ENCODE peak calls at places on chromosomes 6 and 20, in six cellular contexts. One of them, this sample, is unnamed.

GRCh38 chr20:58870293-58871014 is 17.9 kb downstream of the GNAS start:
- DNase-seq in Panc1: peak; percentile 43
- DNase-seq in transverse colon: peak; percentile 75
- DNase-seq in HCT116: no peak
- DNase-seq in GM23338: peak; percentile 90
- DNase-seq in prostate gland: peak; percentile 63
- DNase-seq in this sample: peak; percentile 67

GRCh38 chr6:95230071-95230740 is 347.1 kb upstream of the MANEA start:
- DNase-seq in GM23338: no peak
- DNase-seq in HCT116: no peak
- DNase-seq in prostate gland: no peak
- DNase-seq in Panc1: no peak
- DNase-seq in transverse colon: no peak
- DNase-seq in this sample: no peak

GRCh38 chr6:156916108-156916801 is 139.1 kb downstream of the ARID1B start:
- DNase-seq in GM23338: no peak
- DNase-seq in prostate gland: no peak
- DNase-seq in HCT116: no peak
- DNase-seq in Panc1: no peak
- DNase-seq in transverse colon: no peak
- DNase-seq in this sample: no peak

GRCh38 chr20:24100370-24101011 is 111.9 kb upstream of the GGTLC1 start:
- DNase-seq in transverse colon: peak; percentile 25
- DNase-seq in Panc1: peak; percentile 42
- DNase-seq in HCT116: peak; percentile 18
- DNase-seq in prostate gland: no peak
- DNase-seq in GM23338: peak; percentile 63
- DNase-seq in this sample: no peak

GRCh38 chr6:130927305-130927704 is 100.1 kb downstream of the SMLR1 start:
- DNase-seq in prostate gland: no peak
- DNase-seq in transverse colon: peak; percentile 18
- DNase-seq in GM23338: no peak
- DNase-seq in HCT116: peak; percentile 54
- DNase-seq in Panc1: no peak
- DNase-seq in this sample: no peak

GRCh38 chr20:46307139-46307998 is 929 bp downstream of the CDH22 start:
- DNase-seq in GM23338: peak; percentile 92
- DNase-seq in prostate gland: peak; percentile 38
- DNase-seq in HCT116: no peak
- DNase-seq in Panc1: peak; percentile 30
- DNase-seq in transverse colon: peak; percentile 50
- DNase-seq in this sample: no peak

GRCh38 chr6:40720375-40720748 is 133.2 kb upstream of the LRFN2 start:
- DNase-seq in transverse colon: no peak
- DNase-seq in GM23338: no peak
- DNase-seq in prostate gland: no peak
- DNase-seq in HCT116: no peak
- DNase-seq in Panc1: no peak
- DNase-seq in this sample: no peak

GRCh38 chr6:68718379-68719073 is 83.4 kb downstream of the ADGRB3 start:
- DNase-seq in GM23338: no peak
- DNase-seq in prostate gland: no peak
- DNase-seq in HCT116: no peak
- DNase-seq in Panc1: no peak
- DNase-seq in transverse colon: no peak
- DNase-seq in this sample: no peak

GRCh38 chr6:4670824-4671409 is 105.3 kb upstream of the CDYL start:
- DNase-seq in GM23338: no peak
- DNase-seq in transverse colon: no peak
- DNase-seq in Panc1: no peak
- DNase-seq in HCT116: no peak
- DNase-seq in prostate gland: no peak
- DNase-seq in this sample: no peak

GRCh38 chr6:154232013-154232920 is 124.3 kb downstream of the IPCEF1 start:
- DNase-seq in HCT116: no peak
- DNase-seq in transverse colon: no peak
- DNase-seq in GM23338: no peak
- DNase-seq in prostate gland: no peak
- DNase-seq in Panc1: no peak
- DNase-seq in this sample: no peak

GRCh38 chr20:32483351-32484220 is 101.5 kb downstream of the NOL4L start:
- DNase-seq in GM23338: peak; percentile 96
- DNase-seq in HCT116: peak; percentile 3
- DNase-seq in transverse colon: peak; percentile 87
- DNase-seq in Panc1: no peak
- DNase-seq in prostate gland: peak; percentile 78
- DNase-seq in this sample: no peak

GRCh38 chr20:3398681-3399252 is 8.7 kb downstream of the DNAAF9 start:
- DNase-seq in GM23338: no peak
- DNase-seq in transverse colon: no peak
- DNase-seq in HCT116: no peak
- DNase-seq in Panc1: no peak
- DNase-seq in prostate gland: no peak
- DNase-seq in this sample: no peak

GRCh38 chr20:44532981-44533331 is 11.1 kb upstream of the SERINC3 start:
- DNase-seq in GM23338: no peak
- DNase-seq in HCT116: no peak
- DNase-seq in prostate gland: no peak
- DNase-seq in Panc1: no peak
- DNase-seq in transverse colon: no peak
- DNase-seq in this sample: no peak
- TF ChIP-seq POLR2AphosphoS5 in GM23338: no peak
- TF ChIP-seq POLR2AphosphoS5 in HCT116: no peak
- TF ChIP-seq POLR2AphosphoS5 in prostate gland: no peak
- TF ChIP-seq POLR2AphosphoS5 in Panc1: no peak
- TF ChIP-seq POLR2AphosphoS5 in transverse colon: no peak
- TF ChIP-seq POLR2AphosphoS5 in this sample: no peak

DNA sequence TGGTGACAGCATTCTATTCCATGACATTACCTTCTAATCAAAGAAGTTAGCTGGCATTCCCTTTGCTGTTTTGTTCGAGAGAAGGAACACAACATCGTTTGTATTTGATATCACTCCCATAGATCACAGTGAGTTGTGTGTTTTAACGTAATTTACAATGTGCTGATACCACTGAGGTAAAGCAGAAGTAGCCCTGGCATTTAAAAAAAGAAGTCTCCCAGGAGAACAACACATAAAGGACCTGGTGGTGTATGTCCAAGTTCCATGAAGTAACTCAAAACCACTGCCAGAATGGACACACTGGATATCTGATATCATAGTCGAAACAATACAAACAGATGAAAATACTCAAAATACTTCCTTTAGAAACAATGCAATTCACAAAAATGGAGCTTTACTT is 351.7 kb downstream of the RNGTT start:
- DNase-seq in GM23338: no peak
- DNase-seq in Panc1: no peak
- DNase-seq in transverse colon: no peak
- DNase-seq in HCT116: no peak
- DNase-seq in prostate gland: no peak
- DNase-seq in this sample: no peak
- H3K27ac ChIP-seq in GM23338: no peak overlapping the region
- H3K27ac ChIP-seq in Panc1: no peak overlapping the region
- H3K27ac ChIP-seq in transverse colon: no peak overlapping the region
- H3K27ac ChIP-seq in HCT116: no peak overlapping the region
- H3K27ac ChIP-seq in prostate gland: no peak overlapping the region
- H3K27ac ChIP-seq in this sample: no peak overlapping the region

GRCh38 chr20:37518606-37519507 is 2.2 kb upstream of the NNAT start:
- DNase-seq in Panc1: no peak
- DNase-seq in HCT116: no peak
- DNase-seq in GM23338: no peak
- DNase-seq in prostate gland: peak; percentile 74
- DNase-seq in transverse colon: peak; percentile 30
- DNase-seq in this sample: no peak
- TF ChIP-seq POLR2AphosphoS5 in Panc1: no peak
- TF ChIP-seq POLR2AphosphoS5 in HCT116: no peak
- TF ChIP-seq POLR2AphosphoS5 in GM23338: no peak
- TF ChIP-seq POLR2AphosphoS5 in prostate gland: peak; percentile 7
- TF ChIP-seq POLR2AphosphoS5 in transverse colon: no peak
- TF ChIP-seq POLR2AphosphoS5 in this sample: no peak

GRCh38 chr20:34368547-34368946 is 5.5 kb downstream of the ITCH start:
- DNase-seq in prostate gland: no peak
- DNase-seq in HCT116: no peak
- DNase-seq in Panc1: no peak
- DNase-seq in GM23338: peak; percentile 24
- DNase-seq in transverse colon: no peak
- DNase-seq in this sample: no peak

GRCh38 chr20:34365765-34366213 is 2.7 kb downstream of the ITCH start:
- DNase-seq in GM23338: no peak
- DNase-seq in HCT116: no peak
- DNase-seq in Panc1: no peak
- DNase-seq in prostate gland: no peak
- DNase-seq in transverse colon: no peak
- DNase-seq in this sample: no peak

GRCh38 chr20:34369265-34369664 is 6.2 kb downstream of the ITCH start:
- DNase-seq in prostate gland: no peak
- DNase-seq in GM23338: no peak
- DNase-seq in HCT116: no peak
- DNase-seq in transverse colon: no peak
- DNase-seq in Panc1: no peak
- DNase-seq in this sample: no peak

GRCh38 chr20:34370062-34370461 is 7.0 kb downstream of the ITCH start:
- DNase-seq in transverse colon: no peak
- DNase-seq in Panc1: no peak
- DNase-seq in prostate gland: no peak
- DNase-seq in HCT116: no peak
- DNase-seq in GM23338: no peak
- DNase-seq in this sample: no peak

DNA sequence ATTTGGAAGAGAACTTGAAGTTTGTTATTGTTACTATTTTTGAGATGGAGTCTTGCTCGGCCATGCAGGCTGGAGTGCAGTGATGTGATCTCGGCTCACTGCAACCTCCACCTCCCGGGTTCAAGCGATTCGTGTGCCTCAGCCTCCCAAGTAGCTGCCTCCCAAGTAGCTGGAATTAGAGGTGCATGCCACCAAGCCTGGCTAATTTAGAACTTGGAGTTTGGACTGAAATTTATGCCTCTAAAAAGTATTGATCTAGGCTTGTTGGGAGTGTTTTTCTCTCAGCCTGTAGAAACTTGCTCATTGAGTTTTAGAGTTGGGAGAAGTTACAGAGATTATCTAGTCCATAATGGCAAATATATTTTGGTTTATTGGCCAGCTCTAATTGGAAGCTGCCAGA is 4.1 kb downstream of the ITCH start:
- DNase-seq in Panc1: no peak
- DNase-seq in prostate gland: no peak
- DNase-seq in transverse colon: no peak
- DNase-seq in HCT116: no peak
- DNase-seq in GM23338: no peak
- DNase-seq in this sample: no peak
- H3K27ac ChIP-seq in Panc1: peak overlapping the region; percentile 7
- H3K27ac ChIP-seq in prostate gland: no peak overlapping the region
- H3K27ac ChIP-seq in transverse colon: no peak overlapping the region
- H3K27ac ChIP-seq in HCT116: no peak overlapping the region
- H3K27ac ChIP-seq in GM23338: peak overlapping the region; percentile 59
- H3K27ac ChIP-seq in this sample: no peak overlapping the region